ENCODE peak calls at places on chromosomes 6 and 20, in eight cellular contexts. N, B, E, V, I, C, L and S are unnamed samples.

GRCh38 chr20:37990571-37991151 is 42.6 kb downstream of the TTI1 start:
- DNase-seq in N (no peak), B (no peak), E (peak; percentile 78), V (peak; percentile 80), I (peak; percentile 15), C (no peak), L (no peak), S (peak; percentile 86)

GRCh38 chr6:64890609-64891008 is 816.4 kb downstream of the EYS start:
- DNase-seq in N (no peak), B (no peak), E (peak; percentile 47), V (no peak), I (no peak), C (no peak), L (no peak), S (peak; percentile 58)

GRCh38 chr20:346640-347316 is at the start of gene NRSN2:
- DNase-seq in N (no peak), B (peak; percentile 49), E (peak; percentile 62), V (no peak), I (peak; percentile 89), C (peak; percentile 83), L (peak; percentile 66), S (peak; percentile 68)

GRCh38 chr6:38371312-38371672 is 268.4 kb downstream of the BTBD9 start:
- DNase-seq in N (no peak), B (no peak), E (no peak), V (no peak), I (no peak), C (no peak), L (no peak), S (no peak)

GRCh38 chr6:34511923-34512737 is 44.0 kb downstream of the SPDEF start:
- DNase-seq in N (no peak), B (no peak), E (no peak), V (no peak), I (no peak), C (no peak), L (no peak), S (no peak)

GRCh38 chr6:111952821-111953535 is 79.7 kb upstream of the FYN start:
- DNase-seq in N (no peak), B (no peak), E (peak; percentile 31), V (peak; percentile 57), I (peak; percentile 1), C (no peak), L (no peak), S (no peak)

GRCh38 chr20:9506964-9507369 is 7.4 kb upstream of the LAMP5 start:
- DNase-seq in N (no peak), B (no peak), E (no peak), V (no peak), I (no peak), C (peak; percentile 30), L (peak; percentile 40), S (no peak)

GRCh38 chr20:33922224-33922623 is 71.5 kb upstream of the RALY start:
- DNase-seq in N (no peak), B (no peak), E (no peak), V (no peak), I (no peak), C (no peak), L (no peak), S (peak; percentile 30)

GRCh38 chr6:149335924-149336323 is 18.4 kb downstream of the TAB2 start:
- DNase-seq in N (no peak), B (no peak), E (peak; percentile 69), V (no peak), I (no peak), C (no peak), L (no peak), S (peak; percentile 52)

GRCh38 chr20:37309941-37310590 is 20.6 kb downstream of the MANBAL start:
- DNase-seq in N (no peak), B (no peak), E (no peak), V (no peak), I (no peak), C (no peak), L (no peak), S (no peak)

GRCh38 chr20:49252556-49253350 is 25.1 kb downstream of the ZNFX1 start:
- DNase-seq in N (no peak), B (no peak), E (no peak), V (no peak), I (no peak), C (no peak), L (no peak), S (no peak)

GRCh38 chr6:11209369-11209768 is 23.1 kb downstream of the NEDD9 start:
- DNase-seq in N (no peak), B (no peak), E (no peak), V (no peak), I (no peak), C (no peak), L (no peak), S (no peak)

GRCh38 chr20:25399038-25399430 is 8.4 kb upstream of the ABHD12 start:
- DNase-seq in N (peak; percentile 44), B (peak; percentile 48), E (peak; percentile 83), V (peak; percentile 67), I (peak; percentile 77), C (peak; percentile 86), L (peak; percentile 43), S (peak; percentile 89)

GRCh38 chr6:134539865-134540323 is 222.0 kb upstream of the SGK1 start:
- DNase-seq in N (peak; percentile 29), B (no peak), E (no peak), V (no peak), I (no peak), C (peak; percentile 61), L (no peak), S (peak; percentile 66)

GRCh38 chr20:2005359-2005758 is 11.5 kb upstream of the PDYN start:
- DNase-seq in N (no peak), B (no peak), E (peak; percentile 8), V (no peak), I (no peak), C (no peak), L (peak; percentile 13), S (no peak)

GRCh38 chr6:35737413-35738211 is 780 bp downstream of the ARMC12 start:
- DNase-seq in N (no peak), B (no peak), E (peak; percentile 87), V (peak; percentile 72), I (peak; percentile 65), C (peak; percentile 37), L (no peak), S (peak; percentile 71)

GRCh38 chr6:106100755-106101154 is 14.6 kb downstream of the PRDM1 start:
- DNase-seq in N (no peak), B (no peak), E (no peak), V (peak; percentile 17), I (no peak), C (no peak), L (no peak), S (no peak)

GRCh38 chr6:47428746-47429664 is 48.6 kb upstream of the CD2AP start:
- DNase-seq in N (no peak), B (no peak), E (no peak), V (no peak), I (no peak), C (peak; percentile 3), L (peak; percentile 77), S (no peak)

GRCh38 chr6:42726026-42726425 is 3.6 kb upstream of the PRPH2 start:
- DNase-seq in N (no peak), B (no peak), E (no peak), V (no peak), I (no peak), C (no peak), L (no peak), S (peak; percentile 10)

GRCh38 chr6:117463762-117464665 is 18.5 kb upstream of the DCBLD1 start:
- DNase-seq in N (no peak), B (no peak), E (peak; percentile 90), V (peak; percentile 66), I (no peak), C (no peak), L (no peak), S (peak; percentile 67)

GRCh38 chr6:169794317-169795055 is 43.1 kb downstream of the ERMARD start:
- DNase-seq in N (peak; percentile 53), B (no peak), E (no peak), V (no peak), I (no peak), C (no peak), L (no peak), S (no peak)

GRCh38 chr6:21732731-21733130 is 139.2 kb downstream of the SOX4 start:
- DNase-seq in N (no peak), B (no peak), E (no peak), V (peak; percentile 35), I (no peak), C (no peak), L (no peak), S (no peak)

GRCh38 chr6:150702675-150703074 is 103.0 kb downstream of the PLEKHG1 start:
- DNase-seq in N (no peak), B (no peak), E (no peak), V (no peak), I (no peak), C (no peak), L (no peak), S (no peak)
- H3K4me2 ChIP-seq in N (no peak overlapping the region), B (no peak overlapping the region), E (no peak overlapping the region), V (no peak overlapping the region), I (no peak overlapping the region), C (no peak overlapping the region), L (no peak overlapping the region), S (no peak overlapping the region)

GRCh38 chr6:39614393-39614792 is 110.8 kb downstream of the KIF6 start:
- DNase-seq in N (no peak), B (no peak), E (no peak), V (no peak), I (no peak), C (no peak), L (no peak), S (no peak)

GRCh38 chr6:39617023-39617422 is 108.2 kb downstream of the KIF6 start:
- DNase-seq in N (no peak), B (peak; percentile 35), E (no peak), V (no peak), I (no peak), C (no peak), L (no peak), S (no peak)

GRCh38 chr6:39615622-39616021 is 109.6 kb downstream of the KIF6 start:
- DNase-seq in N (no peak), B (no peak), E (no peak), V (no peak), I (no peak), C (no peak), L (no peak), S (no peak)

GRCh38 chr6:39617520-39617919 is 107.7 kb downstream of the KIF6 start:
- DNase-seq in N (no peak), B (no peak), E (no peak), V (no peak), I (no peak), C (no peak), L (no peak), S (no peak)
- H3K4me2 ChIP-seq in N (no peak overlapping the region), B (no peak overlapping the region), E (no peak overlapping the region), V (no peak overlapping the region), I (no peak overlapping the region), C (no peak overlapping the region), L (no peak overlapping the region), S (no peak overlapping the region)

GRCh38 chr6:52307900-52308372 is 23.4 kb upstream of the MCM3 start:
- DNase-seq in N (peak; percentile 58), B (no peak), E (no peak), V (no peak), I (no peak), C (no peak), L (no peak), S (no peak)
- H3K4me2 ChIP-seq in N (peak overlapping the region; percentile 48), B (no peak overlapping the region), E (no peak overlapping the region), V (no peak overlapping the region), I (no peak overlapping the region), C (no peak overlapping the region), L (no peak overlapping the region), S (no peak overlapping the region)

DNA sequence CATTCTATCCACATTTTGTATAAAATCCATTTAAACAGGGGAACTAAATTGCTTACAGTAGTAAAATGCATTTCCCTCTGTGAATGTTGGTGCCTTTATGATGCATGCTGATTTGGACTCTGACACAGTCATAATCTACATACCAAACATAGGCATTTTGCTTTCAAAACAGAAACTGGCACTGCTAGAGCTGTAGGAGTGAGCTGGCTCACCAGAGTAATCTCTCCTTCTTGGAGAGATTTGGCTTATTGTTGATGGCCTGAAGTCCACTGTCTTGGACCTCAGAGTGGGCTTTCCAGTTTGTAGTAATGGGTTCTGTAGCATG is 363.2 kb upstream of the FLRT3 start:
- DNase-seq in N (no peak), B (no peak), E (no peak), V (no peak), I (no peak), C (no peak), L (no peak), S (peak; percentile 4)
- H3K4me2 ChIP-seq in N (no peak overlapping the region), B (no peak overlapping the region), E (no peak overlapping the region), V (no peak overlapping the region), I (peak overlapping the region; percentile 44), C (no peak overlapping the region), L (no peak overlapping the region), S (no peak overlapping the region)